ENCODE peak calls at places on chromosome 15, in six cellular contexts. I is activated CD8-positive, alpha-beta T cell treated with anti-CD3 and anti-CD28 coated beads, Interleukin-2, amount 10 ng/mL, durations not matched to agents 7 days and 5 days; L is GF-D8; M is NCI-H2171; J is left cardiac atrium; H is heart right ventricle. F is an unnamed sample.

GRCh38 chr15:101445562-101446526 is 43.7 kb downstream of the PCSK6 start:
- DNase-seq in I (no peak), L (peak), M (no peak), J (peak), H (peak), F (peak)

GRCh38 chr15:65095011-65095746 is 18.6 kb downstream of the KBTBD13 start:
- DNase-seq in I (no peak), L (no peak), M (no peak), J (no peak), H (no peak), F (no peak)

GRCh38 chr15:41930867-41931222 is 37.0 kb upstream of the SPTBN5 start:
- DNase-seq in I (no peak), L (no peak), M (no peak), J (no peak), H (no peak), F (no peak)

GRCh38 chr15:90782450-90782849 is 65.3 kb downstream of the BLM start:
- DNase-seq in I (no peak), L (no peak), M (no peak), J (no peak), H (no peak), F (no peak)

GRCh38 chr15:74396445-74397238 is 29.2 kb upstream of the CYP11A1 start:
- DNase-seq in I (no peak), L (no peak), M (no peak), J (no peak), H (no peak), F (no peak)

GRCh38 chr15:72535911-72536310 is 61.8 kb downstream of the ARIH1 start:
- DNase-seq in I (no peak), L (no peak), M (no peak), J (no peak), H (no peak), F (no peak)

GRCh38 chr15:100900136-100900894 is 18.8 kb upstream of the LRRK1 start:
- DNase-seq in I (no peak), L (no peak), M (no peak), J (no peak), H (no peak), F (no peak)

GRCh38 chr15:66390670-66391069 is 4.0 kb downstream of the MAP2K1 start:
- DNase-seq in I (peak), L (peak), M (no peak), J (no peak), H (no peak), F (no peak)

GRCh38 chr15:42921049-42921731 is 612 bp upstream of the TTBK2 start:
- DNase-seq in I (peak), L (no peak), M (no peak), J (no peak), H (no peak), F (peak)

GRCh38 chr15:42080585-42081462 is 13.5 kb downstream of the PLA2G4D start:
- DNase-seq in I (no peak), L (no peak), M (no peak), J (no peak), H (no peak), F (no peak)

GRCh38 chr15:30038667-30039523 is 43.9 kb upstream of the GOLGA8J start:
- DNase-seq in I (no peak), L (no peak), M (no peak), J (peak), H (no peak), F (no peak)

GRCh38 chr15:26197719-26198118 is 334.6 kb upstream of the ATP10A start:
- DNase-seq in I (no peak), L (no peak), M (no peak), J (no peak), H (no peak), F (no peak)

GRCh38 chr15:89361451-89362202 is 27.0 kb upstream of the POLG start:
- DNase-seq in I (peak), L (no peak), M (peak), J (peak), H (peak), F (peak)

GRCh38 chr15:77546050-77546501 is 86.6 kb downstream of the LINGO1 start:
- DNase-seq in I (no peak), L (no peak), M (no peak), J (peak), H (no peak), F (no peak)

GRCh38 chr15:63233667-63234419 is 43.6 kb upstream of the APH1B start:
- DNase-seq in I (no peak), L (no peak), M (no peak), J (peak), H (no peak), F (no peak)

GRCh38 chr15:74511583-74511982 is 29.4 kb upstream of the ARID3B start:
- DNase-seq in I (no peak), L (peak), M (no peak), J (no peak), H (no peak), F (no peak)

GRCh38 chr15:35958936-35959335 is 413.0 kb upstream of the DPH6 start:
- DNase-seq in I (no peak), L (no peak), M (no peak), J (no peak), H (no peak), F (no peak)

GRCh38 chr15:36964626-36965025 is 135.7 kb downstream of the MEIS2 start:
- DNase-seq in I (no peak), L (no peak), M (no peak), J (no peak), H (no peak), F (no peak)

GRCh38 chr15:93028632-93029612 is 60.1 kb downstream of the RGMA start:
- DNase-seq in I (no peak), L (peak), M (no peak), J (peak), H (peak), F (peak)

GRCh38 chr15:71251548-71252035 is 136.3 kb downstream of the THSD4 start:
- DNase-seq in I (no peak), L (no peak), M (no peak), J (no peak), H (no peak), F (no peak)

GRCh38 chr15:78054971-78055370 is 22.5 kb downstream of the TBC1D2B start:
- DNase-seq in I (no peak), L (no peak), M (no peak), J (no peak), H (no peak), F (no peak)

GRCh38 chr15:38671675-38672141 is 107.1 kb upstream of the RASGRP1 start:
- DNase-seq in I (peak), L (no peak), M (no peak), J (no peak), H (no peak), F (no peak)

GRCh38 chr15:57406040-57406772 is 29.9 kb downstream of the CGNL1 start:
- DNase-seq in I (no peak), L (no peak), M (no peak), J (no peak), H (no peak), F (no peak)

GRCh38 chr15:74768771-74769342 is 13.0 kb upstream of the CSK start:
- DNase-seq in I (peak), L (no peak), M (peak), J (peak), H (peak), F (peak)

GRCh38 chr15:57610130-57610529 is 18.4 kb downstream of the MYZAP start:
- DNase-seq in I (no peak), L (peak), M (no peak), J (peak), H (peak), F (peak)

GRCh38 chr15:43511012-43511885 is 6.2 kb upstream of the MAP1A start:
- DNase-seq in I (peak), L (no peak), M (peak), J (no peak), H (peak), F (no peak)

GRCh38 chr15:74264081-74264501 is 28.0 kb downstream of the CCDC33 start:
- DNase-seq in I (no peak), L (no peak), M (no peak), J (no peak), H (no peak), F (no peak)

GRCh38 chr15:92901053-92901761 is 1.1 kb downstream of the CHD2 start:
- DNase-seq in I (no peak), L (no peak), M (no peak), J (no peak), H (no peak), F (no peak)

GRCh38 chr15:51750942-51751686 is at the start of gene TMOD2:
- DNase-seq in I (peak), L (no peak), M (peak), J (peak), H (peak), F (peak)

GRCh38 chr15:45022871-45023658 is at the start of gene SORD:
- DNase-seq in I (peak), L (peak), M (peak), J (peak), H (peak), F (peak)

GRCh38 chr15:70026991-70027390 is 70.7 kb downstream of the TLE3 start:
- DNase-seq in I (no peak), L (no peak), M (no peak), J (no peak), H (no peak), F (no peak)

GRCh38 chr15:77870195-77871065 is 207.1 kb downstream of the TBC1D2B start:
- DNase-seq in I (peak), L (no peak), M (no peak), J (peak), H (peak), F (peak)

GRCh38 chr15:88716543-88717341 is 77.9 kb downstream of the ISG20 start:
- DNase-seq in I (no peak), L (no peak), M (no peak), J (no peak), H (no peak), F (no peak)

GRCh38 chr15:82570721-82571519 is 30.7 kb upstream of the RPS17 start:
- DNase-seq in I (no peak), L (no peak), M (peak), J (no peak), H (no peak), F (no peak)

GRCh38 chr15:55998478-55998877 is 5.1 kb upstream of the NEDD4 start:
- DNase-seq in I (no peak), L (no peak), M (no peak), J (no peak), H (no peak), F (no peak)

GRCh38 chr15:87764461-87765236 is 491.9 kb downstream of the NTRK3 start:
- DNase-seq in I (no peak), L (no peak), M (no peak), J (no peak), H (no peak), F (no peak)

GRCh38 chr15:67366904-67367303 is 112.3 kb downstream of the IQCH start:
- DNase-seq in I (peak), L (no peak), M (no peak), J (no peak), H (no peak), F (no peak)

F was measured in psoas muscle.